ENCODE peak calls at places on chromosome 1, in six cellular contexts. P is mesendoderm; Y is GM23248; K is activated CD4-positive, alpha-beta T cell treated with anti-CD3 and anti-CD28 coated beads, Interleukin-2, amount 50 U/mL, for 1 hour; X is activated T-cell treated with anti-CD3 and anti-CD28 coated beads for 48 hours; F is uterus. W is an unnamed sample.
A peak's percentile ranks its signal among the peaks of the same experiment; 100 is the strongest.

GRCh38 chr1:6577831-6578525 is 1.8 kb upstream of the ZBTB48 start:
- DNase-seq in P (no peak), Y (peak; percentile 50), K (no peak), X (no peak), F (no peak), W (no peak)

GRCh38 chr1:167562697-167563096 is 9.1 kb upstream of the CREG1 start:
- DNase-seq in P (no peak), Y (peak; percentile 78), K (no peak), X (no peak), F (no peak), W (no peak)

GRCh38 chr1:96683931-96684330 is 37.7 kb upstream of the PTBP2 start:
- DNase-seq in P (no peak), Y (no peak), K (no peak), X (no peak), F (no peak), W (no peak)

GRCh38 chr1:3678361-3679097 is 26.2 kb downstream of the TP73 start:
- DNase-seq in P (peak; percentile 79), Y (no peak), K (no peak), X (no peak), F (no peak), W (no peak)

GRCh38 chr1:225467193-225468020 is 39.6 kb upstream of the LBR start:
- DNase-seq in P (no peak), Y (no peak), K (peak; percentile 77), X (peak; percentile 71), F (peak; percentile 66), W (peak; percentile 66)

GRCh38 chr1:33468559-33468958 is 3.9 kb upstream of the ZSCAN20 start:
- DNase-seq in P (peak; percentile 17), Y (no peak), K (no peak), X (no peak), F (no peak), W (no peak)

GRCh38 chr1:156124557-156125483 is 10.3 kb downstream of the LMNA start:
- DNase-seq in P (no peak), Y (peak; percentile 79), K (peak; percentile 39), X (no peak), F (peak; percentile 71), W (no peak)

GRCh38 chr1:117268926-117269378 is 58.2 kb upstream of the VTCN1 start:
- DNase-seq in P (peak; percentile 99), Y (no peak), K (no peak), X (no peak), F (no peak), W (no peak)

GRCh38 chr1:196651637-196652215 is at the start of gene CFH:
- DNase-seq in P (no peak), Y (peak; percentile 85), K (no peak), X (no peak), F (no peak), W (peak; percentile 10)

GRCh38 chr1:51255331-51255730 is 19.3 kb downstream of the RNF11 start:
- DNase-seq in P (no peak), Y (no peak), K (no peak), X (no peak), F (no peak), W (no peak)

GRCh38 chr1:202848191-202848542 is 37.4 kb downstream of the PCAT6 start:
- DNase-seq in P (no peak), Y (no peak), K (no peak), X (no peak), F (no peak), W (no peak)

GRCh38 chr1:89659322-89660061 is 26.6 kb downstream of the LRRC8C start:
- DNase-seq in P (no peak), Y (peak; percentile 19), K (no peak), X (no peak), F (no peak), W (no peak)

GRCh38 chr1:245687129-245687635 is 532.4 kb downstream of the KIF26B start:
- DNase-seq in P (no peak), Y (no peak), K (no peak), X (no peak), F (no peak), W (no peak)

W was measured in heart right ventricle.